ENCODE peak calls at places on chromosomes 12 and 14, in eight cellular contexts. C is AG09309; Z is CD4-positive, CD25-positive, alpha-beta regulatory T cell; G is SK-MEL-5; B is AG04449; M is left colon; P is fibroblast of gingiva; E is T-helper 9 cell. H is an unnamed sample.
A peak's percentile ranks its signal among the peaks of the same experiment; 100 is the strongest.

GRCh38 chr14:64478634-64479250 is 13.4 kb downstream of the AKAP5 start:
- DNase-seq in C (no peak), Z (peak; percentile 47), G (peak; percentile 28), B (no peak), M (no peak), P (no peak), E (no peak), H (no peak)

GRCh38 chr12:47769234-47770085 is 3.6 kb upstream of the SLC48A1 start:
- DNase-seq in C (no peak), Z (no peak), G (no peak), B (no peak), M (no peak), P (no peak), E (no peak), H (no peak)

GRCh38 chr12:130872179-130873096 is 572 bp downstream of the RAN start:
- DNase-seq in C (no peak), Z (no peak), G (peak; percentile 32), B (no peak), M (peak; percentile 30), P (no peak), E (peak; percentile 38), H (peak; percentile 40)

GRCh38 chr12:116426391-116427136 is 132.6 kb upstream of the MAP1LC3B2 start:
- DNase-seq in C (peak; percentile 96), Z (no peak), G (peak; percentile 84), B (peak; percentile 96), M (no peak), P (peak; percentile 97), E (no peak), H (no peak)

GRCh38 chr12:88185988-88186387 is 43.9 kb downstream of the TMTC3 start:
- DNase-seq in C (peak; percentile 34), Z (no peak), G (peak; percentile 24), B (peak; percentile 26), M (no peak), P (peak; percentile 59), E (no peak), H (no peak)

GRCh38 chr12:3201741-3202500 is 124.7 kb downstream of the TSPAN9 start:
- DNase-seq in C (no peak), Z (no peak), G (no peak), B (no peak), M (no peak), P (no peak), E (no peak), H (no peak)

GRCh38 chr12:131075194-131075593 is 121.5 kb downstream of the ADGRD1 start:
- DNase-seq in C (no peak), Z (no peak), G (no peak), B (no peak), M (no peak), P (no peak), E (no peak), H (no peak)

GRCh38 chr12:124847113-124847512 is 16.6 kb downstream of the SCARB1 start:
- DNase-seq in C (no peak), Z (no peak), G (no peak), B (no peak), M (no peak), P (no peak), E (no peak), H (no peak)

GRCh38 chr14:24794906-24795305 is 160.9 kb upstream of the GZMB start:
- DNase-seq in C (no peak), Z (no peak), G (no peak), B (no peak), M (no peak), P (no peak), E (no peak), H (no peak)

GRCh38 chr14:71594828-71595227 is 337.4 kb upstream of the RGS6 start:
- DNase-seq in C (no peak), Z (no peak), G (no peak), B (no peak), M (no peak), P (peak; percentile 14), E (no peak), H (no peak)

GRCh38 chr12:1803736-1804135 is 16.6 kb upstream of the LRTM2 start:
- DNase-seq in C (no peak), Z (no peak), G (no peak), B (no peak), M (peak; percentile 8), P (no peak), E (no peak), H (no peak)

GRCh38 chr14:87334997-87335675 is 657.8 kb downstream of the GALC start:
- DNase-seq in C (no peak), Z (no peak), G (no peak), B (no peak), M (no peak), P (peak; percentile 30), E (no peak), H (no peak)

GRCh38 chr12:132525011-132525832 is 35.3 kb downstream of the FBRSL1 start:
- DNase-seq in C (no peak), Z (no peak), G (no peak), B (no peak), M (no peak), P (no peak), E (no peak), H (no peak)

GRCh38 chr14:104433401-104434213 is 146.0 kb upstream of the C14orf180 start:
- DNase-seq in C (no peak), Z (no peak), G (no peak), B (no peak), M (peak; percentile 15), P (no peak), E (no peak), H (no peak)

GRCh38 chr14:91899213-91899612 is 31.9 kb upstream of the TC2N start:
- DNase-seq in C (no peak), Z (no peak), G (no peak), B (no peak), M (no peak), P (no peak), E (no peak), H (no peak)

GRCh38 chr12:62878211-62878610 is 56.7 kb downstream of the PPM1H start:
- DNase-seq in C (no peak), Z (no peak), G (no peak), B (no peak), M (no peak), P (no peak), E (no peak), H (no peak)

GRCh38 chr14:99427632-99428315 is 52.9 kb downstream of the SETD3 start:
- DNase-seq in C (no peak), Z (no peak), G (no peak), B (peak; percentile 60), M (no peak), P (peak; percentile 8), E (no peak), H (no peak)

GRCh38 chr14:98470663-98471062 is 801.3 kb downstream of the BCL11B start:
- DNase-seq in C (no peak), Z (no peak), G (no peak), B (no peak), M (no peak), P (no peak), E (no peak), H (no peak)

GRCh38 chr12:56071648-56072047 is 8.3 kb upstream of the ERBB3 start:
- DNase-seq in C (no peak), Z (no peak), G (no peak), B (no peak), M (no peak), P (peak; percentile 42), E (no peak), H (no peak)

GRCh38 chr14:77376380-77376770 is 519 bp downstream of the TMED8 start:
- DNase-seq in C (no peak), Z (peak; percentile 2), G (no peak), B (no peak), M (peak; percentile 26), P (peak; percentile 6), E (peak; percentile 9), H (no peak)

GRCh38 chr14:104094056-104094708 is 8.7 kb downstream of the ASPG start:
- DNase-seq in C (no peak), Z (no peak), G (no peak), B (no peak), M (peak; percentile 34), P (no peak), E (no peak), H (no peak)

GRCh38 chr14:65943150-65943549 is 530.6 kb downstream of the FUT8 start:
- DNase-seq in C (no peak), Z (no peak), G (no peak), B (no peak), M (no peak), P (no peak), E (no peak), H (no peak)

GRCh38 chr12:13000935-13001724 is 1.1 kb upstream of the HEBP1 start:
- DNase-seq in C (no peak), Z (peak; percentile 60), G (peak; percentile 45), B (no peak), M (peak; percentile 46), P (peak; percentile 58), E (peak; percentile 18), H (peak; percentile 17)

GRCh38 chr12:53169644-53170043 is 10.9 kb upstream of the ZNF740 start:
- DNase-seq in C (no peak), Z (no peak), G (no peak), B (no peak), M (no peak), P (no peak), E (no peak), H (no peak)

H was measured in activated effector memory CD4-positive, alpha-beta T cell treated with Interleukin-2 at 50 U/mL for 16 hours.